ENCODE peak calls at places on chromosomes 13 and 19, in five cellular contexts. B is HL-60, D is SHP77, R is amniotic stem cell, Z is Peyer's patch. O is an unnamed sample.

GRCh38 chr13:101624981-101625380 is 172.5 kb downstream of the ITGBL1 start:
- DNase-seq in B (no peak), D (peak; percentile 26), R (no peak), Z (no peak), O (no peak)

GRCh38 chr13:21181671-21182070 is 5.2 kb downstream of the MRPL57 start:
- DNase-seq in B (no peak), D (no peak), R (no peak), Z (no peak), O (no peak)

GRCh38 chr19:2394054-2394668 is 33.2 kb downstream of the TIMM13 start:
- DNase-seq in B (peak; percentile 75), D (no peak), R (no peak), Z (peak; percentile 63), O (peak; percentile 36)

GRCh38 chr19:28828276-28828870 is 384.6 kb downstream of the UQCRFS1 start:
- DNase-seq in B (no peak), D (no peak), R (no peak), Z (no peak), O (no peak)

GRCh38 chr13:77896536-77896935 is 22.1 kb downstream of the EDNRB start:
- DNase-seq in B (no peak), D (no peak), R (no peak), Z (no peak), O (no peak)

GRCh38 chr19:46494936-46495788 is 505 bp downstream of the PNMA8B start:
- DNase-seq in B (no peak), D (no peak), R (no peak), Z (no peak), O (no peak)

GRCh38 chr19:3932931-3933810 is at the start of gene NMRK2:
- DNase-seq in B (no peak), D (no peak), R (no peak), Z (no peak), O (no peak)

GRCh38 chr19:18292810-18293641 is 11.6 kb upstream of the JUND start:
- DNase-seq in B (peak; percentile 85), D (peak; percentile 42), R (no peak), Z (peak; percentile 68), O (peak; percentile 87)

O was measured in left colon.